ENCODE peak calls at places on chromosomes 16 and 17, in five cellular contexts. One of them, this sample, is unnamed.

GRCh38 chr17:77451894-77452852 is 311.4 kb downstream of the SEC14L1 start:
- DNase-seq in kidney glomerular epithelial cell: peak
- DNase-seq in pancreas: peak
- DNase-seq in NCI-H1105 treated with DMSO at 0.1 percent for 48 hours: no peak
- DNase-seq in ascending aorta: no peak
- DNase-seq in this sample: peak

GRCh38 chr16:8644513-8645140 is 23.1 kb downstream of the METTL22 start:
- DNase-seq in ascending aorta: no peak
- DNase-seq in NCI-H1105 treated with DMSO at 0.1 percent for 48 hours: no peak
- DNase-seq in kidney glomerular epithelial cell: no peak
- DNase-seq in pancreas: no peak
- DNase-seq in this sample: no peak

GRCh38 chr16:54633943-54634362 is 296.7 kb upstream of the IRX5 start:
- DNase-seq in pancreas: no peak
- DNase-seq in ascending aorta: no peak
- DNase-seq in NCI-H1105 treated with DMSO at 0.1 percent for 48 hours: peak
- DNase-seq in kidney glomerular epithelial cell: no peak
- DNase-seq in this sample: no peak

GRCh38 chr17:37610971-37611370 is 1.8 kb upstream of the SYNRG start:
- DNase-seq in pancreas: no peak
- DNase-seq in kidney glomerular epithelial cell: no peak
- DNase-seq in NCI-H1105 treated with DMSO at 0.1 percent for 48 hours: no peak
- DNase-seq in ascending aorta: no peak
- DNase-seq in this sample: no peak

GRCh38 chr17:64707077-64707591 is 45.0 kb upstream of the SMURF2 start:
- DNase-seq in NCI-H1105 treated with DMSO at 0.1 percent for 48 hours: peak
- DNase-seq in kidney glomerular epithelial cell: peak
- DNase-seq in ascending aorta: peak
- DNase-seq in pancreas: peak
- DNase-seq in this sample: no peak

GRCh38 chr17:7589204-7589868 is 558 bp downstream of the SOX15 start:
- DNase-seq in ascending aorta: peak
- DNase-seq in pancreas: peak
- DNase-seq in kidney glomerular epithelial cell: peak
- DNase-seq in NCI-H1105 treated with DMSO at 0.1 percent for 48 hours: peak
- DNase-seq in this sample: peak

GRCh38 chr17:61221181-61221580 is 178.5 kb upstream of the TBX2 start:
- DNase-seq in NCI-H1105 treated with DMSO at 0.1 percent for 48 hours: no peak
- DNase-seq in ascending aorta: no peak
- DNase-seq in pancreas: no peak
- DNase-seq in kidney glomerular epithelial cell: no peak
- DNase-seq in this sample: no peak

GRCh38 chr16:27918755-27919154 is 144.8 kb downstream of the GSG1L start:
- DNase-seq in NCI-H1105 treated with DMSO at 0.1 percent for 48 hours: no peak
- DNase-seq in ascending aorta: no peak
- DNase-seq in pancreas: no peak
- DNase-seq in kidney glomerular epithelial cell: no peak
- DNase-seq in this sample: no peak

GRCh38 chr16:10949424-10949970 is 5.1 kb downstream of the CLEC16A start:
- DNase-seq in pancreas: no peak
- DNase-seq in NCI-H1105 treated with DMSO at 0.1 percent for 48 hours: no peak
- DNase-seq in kidney glomerular epithelial cell: no peak
- DNase-seq in ascending aorta: no peak
- DNase-seq in this sample: no peak

This sample was measured in NCI-H526 treated with DMSO at 0.1 percent for 48 hours.